ENCODE peak calls at places on chromosomes 3 and 15, in ten cellular contexts. O is NCI-H345; L is aorta; I is stimulated activated CD8-positive, alpha-beta memory T cell treated with anti-CD3 and anti-CD28 coated beads, Interleukin-15, amount 100 ng/mL, for 24 hours; G is endodermal cell; Z is substantia nigra; E is A549; W is mesendoderm; S is H54; A is activated CD4-positive, alpha-beta T cell treated with anti-CD3 and anti-CD28 coated beads, Interleukin-2, amount 50 U/mL, for 1 hour. P is an unnamed sample.

GRCh38 chr3:3200632-3201212 is 21.2 kb upstream of the CRBN start:
- DNase-seq in O (peak), L (no peak), I (no peak), G (peak), Z (peak), E (peak), W (peak), S (no peak), A (no peak), P (no peak)

GRCh38 chr15:27399236-27399635 is 428.3 kb downstream of the GABRG3 start:
- DNase-seq in O (no peak), L (no peak), I (no peak), G (no peak), Z (no peak), E (no peak), W (no peak), S (no peak), A (no peak), P (no peak)

GRCh38 chr15:99703603-99704443 is 29.4 kb downstream of the LYSMD4 start:
- DNase-seq in O (peak), L (no peak), I (no peak), G (no peak), Z (no peak), E (peak), W (peak), S (no peak), A (no peak), P (no peak)

GRCh38 chr3:126926684-126927404 is 56.1 kb upstream of the PLXNA1 start:
- DNase-seq in O (no peak), L (peak), I (no peak), G (no peak), Z (no peak), E (peak), W (no peak), S (peak), A (no peak), P (no peak)

GRCh38 chr3:33392703-33393125 is 47.5 kb downstream of the UBP1 start:
- DNase-seq in O (no peak), L (no peak), I (no peak), G (no peak), Z (no peak), E (peak), W (no peak), S (peak), A (no peak), P (no peak)

GRCh38 chr15:46456431-46456830 is 821.6 kb downstream of the SQOR start:
- DNase-seq in O (no peak), L (no peak), I (no peak), G (no peak), Z (no peak), E (no peak), W (no peak), S (no peak), A (no peak), P (no peak)

GRCh38 chr3:23567917-23568316 is 237.8 kb upstream of the UBE2E1 start:
- DNase-seq in O (no peak), L (no peak), I (no peak), G (no peak), Z (no peak), E (no peak), W (no peak), S (peak), A (no peak), P (no peak)

GRCh38 chr3:176526942-176527341 is 670.3 kb downstream of the TBL1XR1 start:
- DNase-seq in O (no peak), L (no peak), I (no peak), G (no peak), Z (no peak), E (no peak), W (no peak), S (no peak), A (no peak), P (no peak)

GRCh38 chr15:64686130-64686735 is 89.2 kb downstream of the RBPMS2 start:
- DNase-seq in O (no peak), L (no peak), I (no peak), G (peak), Z (peak), E (peak), W (peak), S (no peak), A (no peak), P (peak)

GRCh38 chr3:139388961-139389551 is 391 bp downstream of the COPB2 start:
- DNase-seq in O (no peak), L (no peak), I (no peak), G (no peak), Z (no peak), E (no peak), W (no peak), S (no peak), A (peak), P (no peak)

GRCh38 chr3:119582178-119582577 is 2.9 kb downstream of the ADPRH start:
- DNase-seq in O (no peak), L (no peak), I (no peak), G (no peak), Z (no peak), E (no peak), W (no peak), S (no peak), A (no peak), P (no peak)

GRCh38 chr15:89406756-89407650 is 72.4 kb upstream of the POLG start:
- DNase-seq in O (no peak), L (no peak), I (no peak), G (peak), Z (no peak), E (no peak), W (peak), S (no peak), A (no peak), P (no peak)

GRCh38 chr3:51637144-51637940 is 33.7 kb upstream of the TEX264 start:
- DNase-seq in O (no peak), L (no peak), I (no peak), G (no peak), Z (no peak), E (no peak), W (peak), S (no peak), A (no peak), P (no peak)

GRCh38 chr15:77251662-77252061 is 168.2 kb downstream of the PEAK1 start:
- DNase-seq in O (no peak), L (no peak), I (no peak), G (peak), Z (no peak), E (no peak), W (peak), S (no peak), A (no peak), P (no peak)

GRCh38 chr3:105836533-105836932 is 32.3 kb downstream of the CBLB start:
- DNase-seq in O (no peak), L (no peak), I (no peak), G (no peak), Z (no peak), E (no peak), W (no peak), S (no peak), A (no peak), P (peak)

GRCh38 chr15:82829234-82829633 is 19.8 kb downstream of the WHAMM start:
- DNase-seq in O (no peak), L (no peak), I (no peak), G (no peak), Z (no peak), E (no peak), W (no peak), S (no peak), A (no peak), P (no peak)

GRCh38 chr15:63288778-63289378 is 11.5 kb downstream of the APH1B start:
- DNase-seq in O (peak), L (no peak), I (no peak), G (no peak), Z (no peak), E (peak), W (peak), S (no peak), A (no peak), P (no peak)

GRCh38 chr15:35020974-35021373 is 32.9 kb upstream of the ZNF770 start:
- DNase-seq in O (no peak), L (no peak), I (no peak), G (no peak), Z (no peak), E (no peak), W (no peak), S (no peak), A (no peak), P (no peak)

GRCh38 chr15:83100072-83100646 is 7.3 kb upstream of the TM6SF1 start:
- DNase-seq in O (no peak), L (no peak), I (no peak), G (no peak), Z (peak), E (no peak), W (no peak), S (no peak), A (no peak), P (no peak)

GRCh38 chr15:42194502-42194901 is 13.6 kb downstream of the VPS39 start:
- DNase-seq in O (no peak), L (no peak), I (no peak), G (no peak), Z (no peak), E (no peak), W (peak), S (no peak), A (no peak), P (no peak)

GRCh38 chr15:90035095-90035834 is 34.1 kb downstream of the ZNF710 start:
- DNase-seq in O (peak), L (no peak), I (no peak), G (peak), Z (peak), E (peak), W (peak), S (no peak), A (no peak), P (no peak)

GRCh38 chr3:145355175-145355574 is 805.8 kb downstream of the PLOD2 start:
- DNase-seq in O (no peak), L (no peak), I (no peak), G (peak), Z (no peak), E (no peak), W (peak), S (no peak), A (no peak), P (no peak)

GRCh38 chr15:70504305-70504951 is 258.9 kb downstream of the UACA start:
- DNase-seq in O (no peak), L (peak), I (no peak), G (no peak), Z (no peak), E (no peak), W (peak), S (no peak), A (no peak), P (no peak)

GRCh38 chr3:112499328-112499727 is at the start of gene BTLA:
- DNase-seq in O (no peak), L (no peak), I (no peak), G (no peak), Z (no peak), E (no peak), W (no peak), S (no peak), A (no peak), P (no peak)

GRCh38 chr3:36372534-36372935 is 7.8 kb upstream of the STAC start:
- DNase-seq in O (no peak), L (no peak), I (no peak), G (no peak), Z (no peak), E (no peak), W (no peak), S (no peak), A (no peak), P (no peak)

GRCh38 chr3:136332776-136333175 is 82.6 kb downstream of the PCCB start:
- DNase-seq in O (no peak), L (no peak), I (no peak), G (no peak), Z (no peak), E (no peak), W (no peak), S (no peak), A (no peak), P (no peak)

GRCh38 chr15:82739086-82739485 is 29.4 kb upstream of the AP3B2 start:
- DNase-seq in O (no peak), L (no peak), I (no peak), G (no peak), Z (no peak), E (no peak), W (peak), S (no peak), A (no peak), P (no peak)

GRCh38 chr3:156207802-156208685 is 87.7 kb downstream of the KCNAB1 start:
- DNase-seq in O (no peak), L (no peak), I (no peak), G (no peak), Z (no peak), E (no peak), W (no peak), S (peak), A (no peak), P (no peak)

GRCh38 chr15:47415539-47415971 is 301.8 kb upstream of the SEMA6D start:
- DNase-seq in O (peak), L (no peak), I (no peak), G (no peak), Z (no peak), E (no peak), W (no peak), S (no peak), A (no peak), P (no peak)

GRCh38 chr15:39908186-39908585 is 11.9 kb downstream of the GPR176 start:
- DNase-seq in O (no peak), L (no peak), I (no peak), G (no peak), Z (no peak), E (no peak), W (no peak), S (peak), A (no peak), P (no peak)

GRCh38 chr3:171427771-171428320 is 32.4 kb downstream of the TNIK start:
- DNase-seq in O (no peak), L (no peak), I (no peak), G (peak), Z (no peak), E (no peak), W (peak), S (no peak), A (no peak), P (no peak)

GRCh38 chr3:194906229-194906629 is 220.5 kb downstream of the FAM43A start:
- DNase-seq in O (no peak), L (no peak), I (no peak), G (no peak), Z (no peak), E (no peak), W (no peak), S (no peak), A (no peak), P (no peak)

GRCh38 chr3:105253225-105253624 is 113.5 kb upstream of the ALCAM start:
- DNase-seq in O (peak), L (no peak), I (no peak), G (no peak), Z (no peak), E (no peak), W (peak), S (no peak), A (no peak), P (no peak)

GRCh38 chr3:36408146-36408545 is 27.8 kb downstream of the STAC start:
- DNase-seq in O (no peak), L (no peak), I (no peak), G (no peak), Z (no peak), E (peak), W (peak), S (no peak), A (no peak), P (no peak)

GRCh38 chr3:32757618-32758374 is 60.0 kb upstream of the TRIM71 start:
- DNase-seq in O (no peak), L (no peak), I (no peak), G (no peak), Z (no peak), E (no peak), W (no peak), S (no peak), A (no peak), P (no peak)

GRCh38 chr3:12993022-12993622 is 80.1 kb downstream of the IQSEC1 start:
- DNase-seq in O (no peak), L (peak), I (no peak), G (peak), Z (no peak), E (peak), W (peak), S (no peak), A (no peak), P (no peak)

GRCh38 chr3:40044487-40044886 is 235.1 kb downstream of the MYRIP start:
- DNase-seq in O (no peak), L (no peak), I (no peak), G (no peak), Z (no peak), E (no peak), W (no peak), S (no peak), A (no peak), P (no peak)

GRCh38 chr15:61025746-61026256 is 203.3 kb downstream of the RORA start:
- DNase-seq in O (no peak), L (no peak), I (no peak), G (no peak), Z (no peak), E (no peak), W (no peak), S (no peak), A (no peak), P (no peak)

GRCh38 chr15:51649659-51650521 is 27.3 kb upstream of the DMXL2 start:
- DNase-seq in O (peak), L (no peak), I (no peak), G (peak), Z (peak), E (peak), W (peak), S (peak), A (peak), P (peak)

P was measured in effector memory CD8-positive, alpha-beta T cell.